ENCODE peak calls at places on chromosome 16, in four cellular contexts. J is small intestine, K is hypothalamus, V is H54. L is an unnamed sample.

GRCh38 chr16:84618428-84619102 is 687 bp upstream of the COTL1 start:
- DNase-seq in V (peak; percentile 71), J (peak; percentile 75), K (no peak), L (no peak)

GRCh38 chr16:1206786-1207185 is 18.3 kb downstream of the TPSG1 start:
- DNase-seq in V (no peak), K (no peak), J (no peak), L (no peak)

GRCh38 chr16:2707368-2708289 is 12.4 kb downstream of the PRSS27 start:
- DNase-seq in J (no peak), K (no peak), V (no peak), L (no peak)

GRCh38 chr16:767743-768235 is 7.3 kb downstream of the MSLN start:
- DNase-seq in J (no peak), K (no peak), V (no peak), L (no peak)

GRCh38 chr16:25834101-25834500 is 142.3 kb downstream of the HS3ST4 start:
- DNase-seq in K (no peak), J (no peak), V (no peak), L (no peak)

GRCh38 chr16:89067677-89068076 is 26.0 kb upstream of the ACSF3 start:
- DNase-seq in V (no peak), J (no peak), K (no peak), L (peak; percentile 28)

GRCh38 chr16:66476328-66477027 is 49.4 kb downstream of the BEAN1 start:
- DNase-seq in K (no peak), J (peak; percentile 31), V (peak; percentile 38), L (peak; percentile 43)

GRCh38 chr16:13919330-13919682 is 648 bp upstream of the ERCC4 start:
- DNase-seq in J (peak; percentile 44), V (no peak), K (no peak), L (peak; percentile 23)

GRCh38 chr16:57373117-57373947 is 1.0 kb downstream of the CX3CL1 start:
- DNase-seq in J (no peak), V (no peak), K (no peak), L (no peak)

GRCh38 chr16:48013476-48013875 is 142.3 kb downstream of the ABCC12 start:
- DNase-seq in J (no peak), K (no peak), V (peak; percentile 68), L (no peak)

GRCh38 chr16:868386-868755 is 67.8 kb upstream of the GNG13 start:
- DNase-seq in K (no peak), J (no peak), V (no peak), L (no peak)

GRCh38 chr16:67966549-67967182 is 1.8 kb downstream of the SLC12A4 start:
- DNase-seq in K (no peak), J (no peak), V (peak; percentile 50), L (no peak)

GRCh38 chr16:83458612-83459011 is 349.2 kb upstream of the HSBP1 start:
- DNase-seq in V (peak; percentile 42), J (no peak), K (no peak), L (no peak)

GRCh38 chr16:72401079-72401361 is 229.1 kb upstream of the PMFBP1 start:
- DNase-seq in V (no peak), K (no peak), J (no peak), L (no peak)

GRCh38 chr16:25024900-25025299 is 9.7 kb upstream of the ARHGAP17 start:
- DNase-seq in K (no peak), V (no peak), J (no peak), L (no peak)

GRCh38 chr16:50416388-50416787 is 47.6 kb upstream of the BRD7 start:
- DNase-seq in V (no peak), J (no peak), K (no peak), L (no peak)

GRCh38 chr16:80014241-80014939 is 413.9 kb upstream of the MAF start:
- DNase-seq in V (no peak), J (no peak), K (no peak), L (no peak)